ENCODE peak calls at places on chromosomes 5 and 9, in nine cellular contexts. I is WTC11; G is activated effector memory CD4-positive, alpha-beta T cell treated with anti-CD3 and anti-CD28 coated beads, Interleukin-2, amount 50 U/mL, for 16 hours; H is HT1080; D is activated CD4-positive, alpha-beta T cell treated with anti-CD3 and anti-CD28 coated beads for 48 hours; P is GM03348; E is hippocampal formation; M is M059J; C is kidney. Z is an unnamed sample.
A peak's percentile ranks its signal among the peaks of the same experiment; 100 is the strongest.

GRCh38 chr9:108209132-108209700 is 646.6 kb downstream of the ACTL7B start:
- DNase-seq in M (no peak), G (no peak), I (no peak), E (no peak), P (no peak), C (no peak), H (no peak), D (no peak), Z (no peak)

GRCh38 chr9:107137495-107138202 is 145.4 kb upstream of the RAD23B start:
- DNase-seq in I (no peak), C (no peak), M (peak; percentile 47), H (peak; percentile 10), E (no peak), D (no peak), G (no peak), P (peak; percentile 79), Z (peak; percentile 76)

GRCh38 chr5:138463335-138464017 is 1.8 kb upstream of the EGR1 start:
- DNase-seq in M (peak; percentile 23), P (no peak), I (peak; percentile 36), H (no peak), G (no peak), D (no peak), C (peak; percentile 83), E (peak; percentile 79), Z (peak; percentile 32)

GRCh38 chr9:76177924-76178323 is 216.3 kb downstream of the RFK start:
- DNase-seq in M (no peak), I (no peak), C (no peak), D (no peak), P (no peak), E (no peak), G (no peak), H (no peak), Z (no peak)

GRCh38 chr5:37533851-37534250 is 154.7 kb downstream of the WDR70 start:
- DNase-seq in E (no peak), C (no peak), M (peak; percentile 39), P (peak; percentile 3), H (peak; percentile 95), I (no peak), G (no peak), D (no peak), Z (peak; percentile 11)

GRCh38 chr9:100505564-100506159 is 32.7 kb downstream of the TMEFF1 start:
- DNase-seq in H (peak; percentile 51), I (peak; percentile 93), D (peak; percentile 87), E (no peak), P (peak; percentile 60), C (no peak), G (peak; percentile 86), M (peak; percentile 62), Z (peak; percentile 59)

GRCh38 chr9:99299214-99300102 is 77.4 kb downstream of the SEC61B start:
- DNase-seq in E (peak; percentile 4), P (peak; percentile 70), M (peak; percentile 85), D (no peak), H (peak; percentile 70), I (no peak), C (no peak), G (no peak), Z (peak; percentile 84)

GRCh38 chr9:129620669-129621295 is at the start of gene C9orf50:
- DNase-seq in G (no peak), I (no peak), H (no peak), D (no peak), C (no peak), M (no peak), P (no peak), E (no peak), Z (no peak)

GRCh38 chr9:114914139-114914538 is 16.3 kb downstream of the TNFSF8 start:
- DNase-seq in C (no peak), M (no peak), D (no peak), G (no peak), E (no peak), I (no peak), P (peak; percentile 34), H (peak; percentile 48), Z (peak; percentile 47)

GRCh38 chr5:54838843-54839242 is 146.6 kb downstream of the ESM1 start:
- DNase-seq in G (no peak), M (no peak), E (no peak), I (no peak), C (no peak), H (no peak), D (no peak), P (no peak), Z (no peak)

GRCh38 chr5:133906303-133906702 is 62.1 kb downstream of the C5orf15 start:
- DNase-seq in E (no peak), M (no peak), H (no peak), P (no peak), I (no peak), D (no peak), C (no peak), G (no peak), Z (no peak)

GRCh38 chr9:114382951-114383865 is 4.6 kb downstream of the AKNA start:
- DNase-seq in G (peak; percentile 90), M (no peak), P (peak; percentile 77), C (peak; percentile 87), D (peak; percentile 80), E (no peak), H (no peak), I (peak; percentile 62), Z (peak; percentile 43)

GRCh38 chr9:77672183-77672582 is 24.1 kb upstream of the GNA14 start:
- DNase-seq in P (no peak), C (no peak), H (no peak), D (no peak), G (no peak), I (no peak), M (no peak), E (no peak), Z (no peak)

GRCh38 chr5:131328536-131329186 is 64.8 kb downstream of the CDC42SE2 start:
- DNase-seq in C (no peak), M (peak; percentile 73), E (no peak), G (no peak), D (no peak), H (peak; percentile 65), P (peak; percentile 19), I (no peak), Z (no peak)

GRCh38 chr9:16627967-16628366 is 242.5 kb downstream of the BNC2 start:
- DNase-seq in M (peak; percentile 94), E (no peak), G (no peak), H (peak; percentile 89), C (no peak), I (no peak), P (peak; percentile 80), D (no peak), Z (peak; percentile 88)

GRCh38 chr5:107676702-107677101 is 6.0 kb upstream of the EFNA5 start:
- DNase-seq in E (no peak), G (no peak), H (no peak), D (no peak), C (no peak), P (no peak), M (peak; percentile 16), I (no peak), Z (no peak)

GRCh38 chr5:66209350-66209749 is 65.2 kb downstream of the SREK1 start:
- DNase-seq in I (peak; percentile 24), H (peak; percentile 75), M (peak; percentile 92), C (no peak), E (no peak), G (no peak), P (no peak), D (no peak), Z (peak; percentile 30)

GRCh38 chr9:121541945-121542344 is 42.3 kb upstream of the GGTA1 start:
- DNase-seq in G (no peak), P (no peak), E (no peak), D (no peak), H (no peak), C (no peak), M (no peak), I (no peak), Z (no peak)

GRCh38 chr9:127897194-127897692 is 2.2 kb downstream of the ST6GALNAC6 start:
- DNase-seq in D (no peak), P (peak; percentile 94), I (peak; percentile 88), M (no peak), G (no peak), E (peak; percentile 61), H (no peak), C (peak; percentile 93), Z (peak; percentile 91)

GRCh38 chr5:73022480-73023169 is 66.8 kb downstream of the FCHO2 start:
- DNase-seq in D (no peak), I (no peak), G (no peak), C (no peak), E (no peak), P (peak; percentile 15), M (no peak), H (no peak), Z (peak; percentile 24)

GRCh38 chr9:22913026-22913425 is 466.4 kb downstream of the DMRTA1 start:
- DNase-seq in E (no peak), G (no peak), P (no peak), D (no peak), M (peak; percentile 81), I (no peak), H (no peak), C (no peak), Z (no peak)

GRCh38 chr5:97991236-97991635 is 782.2 kb upstream of the RGMB start:
- DNase-seq in M (no peak), P (no peak), C (peak; percentile 18), I (no peak), H (no peak), D (no peak), E (no peak), G (no peak), Z (no peak)

GRCh38 chr9:88766778-88767503 is 224.3 kb upstream of the S1PR3 start:
- DNase-seq in M (peak; percentile 80), H (no peak), D (no peak), P (peak; percentile 50), E (no peak), C (no peak), I (no peak), G (no peak), Z (peak; percentile 42)

GRCh38 chr5:149680810-149681221 is 49.3 kb upstream of the PPARGC1B start:
- DNase-seq in I (no peak), H (no peak), M (no peak), E (peak; percentile 9), C (no peak), P (no peak), D (no peak), G (no peak), Z (no peak)

GRCh38 chr5:9545301-9545958 is 445 bp downstream of the SEMA5A start:
- DNase-seq in E (no peak), D (no peak), I (peak; percentile 49), G (no peak), P (peak; percentile 22), H (no peak), M (no peak), C (peak; percentile 84), Z (no peak)

GRCh38 chr5:80255752-80256479 is at the start of gene SERINC5:
- DNase-seq in H (peak; percentile 47), P (peak; percentile 97), D (peak; percentile 88), G (peak; percentile 95), C (peak; percentile 96), I (peak; percentile 78), E (peak; percentile 78), M (peak; percentile 65), Z (peak; percentile 96)

GRCh38 chr5:14178671-14179211 is 35.6 kb downstream of the TRIO start:
- DNase-seq in E (no peak), I (peak; percentile 42), H (peak; percentile 99), G (no peak), M (peak; percentile 96), P (peak; percentile 67), C (no peak), D (no peak), Z (peak; percentile 60)

GRCh38 chr9:109286981-109287380 is 33.9 kb downstream of the EPB41L4B start:
- DNase-seq in E (no peak), G (no peak), M (peak; percentile 67), I (no peak), P (no peak), C (no peak), H (no peak), D (no peak), Z (peak; percentile 56)

GRCh38 chr5:180389252-180390101 is 36.3 kb upstream of the GFPT2 start:
- DNase-seq in I (no peak), E (no peak), M (no peak), P (peak; percentile 11), D (no peak), H (no peak), C (no peak), G (no peak), Z (peak; percentile 45)

GRCh38 chr5:154298060-154298459 is 107.5 kb downstream of the GALNT10 start:
- DNase-seq in I (no peak), D (no peak), E (no peak), C (no peak), G (no peak), P (no peak), M (no peak), H (no peak), Z (no peak)

GRCh38 chr9:93603011-93603410 is 26.6 kb downstream of the PHF2 start:
- DNase-seq in D (no peak), M (no peak), E (no peak), G (peak; percentile 54), I (no peak), H (no peak), C (no peak), P (no peak), Z (no peak)

Z was measured in AG20443.